ENCODE peak calls at places on chromosomes 13 and 19, in eight cellular contexts. One of them, this sample, is unnamed.

GRCh38 chr13:113962386-113962785 is 11.5 kb downstream of the C13orf46 start:
- DNase-seq in omental fat pad: no peak
- DNase-seq in lower leg skin: no peak
- DNase-seq in activated B cell treated with CpG ODN at 0.5 μM for 24 hours: no peak
- DNase-seq in choroid plexus epithelial cell: no peak
- DNase-seq in MM.1S: no peak
- DNase-seq in astrocyte of the cerebellum: no peak
- DNase-seq in cardiac muscle cell: no peak
- DNase-seq in this sample: no peak

GRCh38 chr13:107069107-107069776 is 501.3 kb upstream of the ARGLU1 start:
- DNase-seq in lower leg skin: no peak
- DNase-seq in astrocyte of the cerebellum: no peak
- DNase-seq in activated B cell treated with CpG ODN at 0.5 μM for 24 hours: no peak
- DNase-seq in choroid plexus epithelial cell: peak
- DNase-seq in MM.1S: no peak
- DNase-seq in omental fat pad: no peak
- DNase-seq in cardiac muscle cell: no peak
- DNase-seq in this sample: no peak

GRCh38 chr19:45477713-45478453 is 10.1 kb downstream of the FOSB start:
- DNase-seq in activated B cell treated with CpG ODN at 0.5 μM for 24 hours: no peak
- DNase-seq in choroid plexus epithelial cell: no peak
- DNase-seq in MM.1S: no peak
- DNase-seq in omental fat pad: no peak
- DNase-seq in cardiac muscle cell: no peak
- DNase-seq in lower leg skin: no peak
- DNase-seq in astrocyte of the cerebellum: no peak
- DNase-seq in this sample: no peak

GRCh38 chr19:38711726-38712153 is 32.5 kb downstream of the CAPN12 start:
- DNase-seq in choroid plexus epithelial cell: peak
- DNase-seq in activated B cell treated with CpG ODN at 0.5 μM for 24 hours: no peak
- DNase-seq in lower leg skin: no peak
- DNase-seq in MM.1S: no peak
- DNase-seq in omental fat pad: no peak
- DNase-seq in cardiac muscle cell: no peak
- DNase-seq in astrocyte of the cerebellum: peak
- DNase-seq in this sample: no peak

GRCh38 chr19:50312967-50313811 is 16.0 kb downstream of the KCNC3 start:
- DNase-seq in activated B cell treated with CpG ODN at 0.5 μM for 24 hours: no peak
- DNase-seq in choroid plexus epithelial cell: no peak
- DNase-seq in astrocyte of the cerebellum: no peak
- DNase-seq in MM.1S: no peak
- DNase-seq in cardiac muscle cell: no peak
- DNase-seq in omental fat pad: no peak
- DNase-seq in lower leg skin: no peak
- DNase-seq in this sample: no peak

GRCh38 chr19:58000677-58001076 is 1.9 kb downstream of the ZNF606 start:
- DNase-seq in cardiac muscle cell: no peak
- DNase-seq in astrocyte of the cerebellum: no peak
- DNase-seq in lower leg skin: no peak
- DNase-seq in choroid plexus epithelial cell: no peak
- DNase-seq in omental fat pad: no peak
- DNase-seq in activated B cell treated with CpG ODN at 0.5 μM for 24 hours: no peak
- DNase-seq in MM.1S: no peak
- DNase-seq in this sample: no peak

GRCh38 chr13:48230541-48230940 is 2.5 kb upstream of the ITM2B start:
- DNase-seq in cardiac muscle cell: no peak
- DNase-seq in choroid plexus epithelial cell: peak
- DNase-seq in omental fat pad: no peak
- DNase-seq in MM.1S: no peak
- DNase-seq in astrocyte of the cerebellum: no peak
- DNase-seq in activated B cell treated with CpG ODN at 0.5 μM for 24 hours: no peak
- DNase-seq in lower leg skin: no peak
- DNase-seq in this sample: no peak

GRCh38 chr13:40813662-40814454 is 24.4 kb downstream of the SLC25A15 start:
- DNase-seq in lower leg skin: no peak
- DNase-seq in cardiac muscle cell: peak
- DNase-seq in astrocyte of the cerebellum: no peak
- DNase-seq in choroid plexus epithelial cell: peak
- DNase-seq in omental fat pad: no peak
- DNase-seq in activated B cell treated with CpG ODN at 0.5 μM for 24 hours: no peak
- DNase-seq in MM.1S: peak
- DNase-seq in this sample: peak

GRCh38 chr19:2046046-2046907 is 4.8 kb downstream of the MKNK2 start:
- DNase-seq in choroid plexus epithelial cell: no peak
- DNase-seq in lower leg skin: no peak
- DNase-seq in astrocyte of the cerebellum: no peak
- DNase-seq in activated B cell treated with CpG ODN at 0.5 μM for 24 hours: no peak
- DNase-seq in MM.1S: no peak
- DNase-seq in cardiac muscle cell: no peak
- DNase-seq in omental fat pad: no peak
- DNase-seq in this sample: no peak

DNA sequence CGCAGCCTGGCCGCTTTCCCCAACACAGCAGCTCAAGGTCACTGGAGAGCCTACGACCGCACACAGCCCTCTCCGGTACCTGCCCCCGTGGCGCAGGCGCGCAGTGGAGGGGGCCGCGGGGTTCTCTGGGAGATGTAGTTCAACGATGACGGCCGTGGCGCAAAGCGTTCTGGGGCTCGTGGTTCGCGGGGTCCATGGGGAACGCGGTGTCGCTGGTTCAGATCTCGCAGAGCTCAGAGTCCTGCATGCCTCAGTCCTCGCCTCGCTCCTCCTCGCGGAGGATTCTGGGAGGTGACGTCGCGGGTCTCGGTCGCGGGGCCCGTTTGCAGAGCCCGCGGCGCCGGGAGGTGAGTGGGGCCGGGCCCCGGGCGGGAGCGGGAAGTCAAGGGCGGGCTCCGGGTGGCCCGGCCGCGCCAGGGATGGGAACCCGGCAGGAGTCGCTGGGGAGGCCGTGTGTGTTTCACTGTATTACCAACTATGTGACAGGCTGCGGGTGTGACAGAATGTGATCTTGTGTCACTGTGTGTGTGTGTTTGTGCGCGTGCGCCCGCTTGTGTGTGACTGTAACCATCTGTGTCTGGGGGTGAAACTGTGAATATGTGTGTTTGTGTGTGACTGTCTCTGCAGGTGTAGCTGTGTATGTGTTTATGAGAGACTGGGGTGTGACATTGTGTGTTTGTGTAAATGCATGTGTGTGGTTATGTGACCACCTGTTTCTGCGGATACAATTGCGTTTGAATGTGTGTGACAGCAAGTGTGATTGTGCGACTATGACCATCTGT is at the start of gene ZNF527:
- DNase-seq in MM.1S: peak
- DNase-seq in activated B cell treated with CpG ODN at 0.5 μM for 24 hours: peak
- DNase-seq in choroid plexus epithelial cell: peak
- DNase-seq in astrocyte of the cerebellum: peak
- DNase-seq in cardiac muscle cell: peak
- DNase-seq in lower leg skin: peak
- DNase-seq in omental fat pad: peak
- DNase-seq in this sample: peak
- TF ChIP-seq CTCF in MM.1S: peak
- TF ChIP-seq CTCF in activated B cell treated with CpG ODN at 0.5 μM for 24 hours: no peak
- TF ChIP-seq CTCF in choroid plexus epithelial cell: no peak
- TF ChIP-seq CTCF in astrocyte of the cerebellum: no peak
- TF ChIP-seq CTCF in cardiac muscle cell: peak
- TF ChIP-seq CTCF in lower leg skin: no peak
- TF ChIP-seq CTCF in omental fat pad: no peak
- TF ChIP-seq CTCF in this sample: no peak

GRCh38 chr13:108733141-108733540 is 103.7 kb downstream of the MYO16 start:
- DNase-seq in astrocyte of the cerebellum: peak
- DNase-seq in choroid plexus epithelial cell: peak
- DNase-seq in MM.1S: no peak
- DNase-seq in omental fat pad: no peak
- DNase-seq in cardiac muscle cell: no peak
- DNase-seq in lower leg skin: no peak
- DNase-seq in activated B cell treated with CpG ODN at 0.5 μM for 24 hours: no peak
- DNase-seq in this sample: no peak

DNA sequence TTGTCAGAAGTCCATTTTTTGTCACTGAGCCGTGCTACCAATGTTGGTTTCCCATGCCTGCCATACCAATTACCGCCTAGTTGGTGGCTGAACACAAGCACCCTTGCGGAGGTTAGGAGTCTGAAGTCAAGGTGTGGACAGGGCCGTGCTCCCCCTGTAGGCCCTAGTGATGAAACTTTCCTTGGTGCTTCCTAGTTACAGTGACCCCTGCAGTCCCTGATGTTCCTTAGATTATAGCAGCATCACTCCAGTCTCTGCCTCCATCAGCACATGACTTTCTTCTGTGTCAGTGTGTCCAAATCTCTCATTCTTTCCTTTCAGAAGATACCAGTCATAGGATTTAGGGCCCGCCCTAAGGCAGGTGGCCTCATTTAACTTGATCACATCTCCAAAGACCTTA is 99.0 kb downstream of the MYO16 start:
- DNase-seq in omental fat pad: no peak
- DNase-seq in activated B cell treated with CpG ODN at 0.5 μM for 24 hours: no peak
- DNase-seq in cardiac muscle cell: peak
- DNase-seq in astrocyte of the cerebellum: no peak
- DNase-seq in MM.1S: no peak
- DNase-seq in lower leg skin: no peak
- DNase-seq in choroid plexus epithelial cell: no peak
- DNase-seq in this sample: no peak
- TF ChIP-seq CTCF in omental fat pad: no peak
- TF ChIP-seq CTCF in activated B cell treated with CpG ODN at 0.5 μM for 24 hours: no peak
- TF ChIP-seq CTCF in cardiac muscle cell: no peak
- TF ChIP-seq CTCF in astrocyte of the cerebellum: no peak
- TF ChIP-seq CTCF in MM.1S: no peak
- TF ChIP-seq CTCF in lower leg skin: no peak
- TF ChIP-seq CTCF in choroid plexus epithelial cell: no peak
- TF ChIP-seq CTCF in this sample: no peak

GRCh38 chr19:10835754-10836477 is at the start of gene TMED1:
- DNase-seq in omental fat pad: peak
- DNase-seq in lower leg skin: peak
- DNase-seq in activated B cell treated with CpG ODN at 0.5 μM for 24 hours: peak
- DNase-seq in choroid plexus epithelial cell: peak
- DNase-seq in astrocyte of the cerebellum: peak
- DNase-seq in cardiac muscle cell: peak
- DNase-seq in MM.1S: peak
- DNase-seq in this sample: peak
- TF ChIP-seq CTCF in omental fat pad: no peak
- TF ChIP-seq CTCF in lower leg skin: no peak
- TF ChIP-seq CTCF in activated B cell treated with CpG ODN at 0.5 μM for 24 hours: no peak
- TF ChIP-seq CTCF in choroid plexus epithelial cell: peak
- TF ChIP-seq CTCF in astrocyte of the cerebellum: no peak
- TF ChIP-seq CTCF in cardiac muscle cell: peak
- TF ChIP-seq CTCF in MM.1S: no peak
- TF ChIP-seq CTCF in this sample: no peak

DNA sequence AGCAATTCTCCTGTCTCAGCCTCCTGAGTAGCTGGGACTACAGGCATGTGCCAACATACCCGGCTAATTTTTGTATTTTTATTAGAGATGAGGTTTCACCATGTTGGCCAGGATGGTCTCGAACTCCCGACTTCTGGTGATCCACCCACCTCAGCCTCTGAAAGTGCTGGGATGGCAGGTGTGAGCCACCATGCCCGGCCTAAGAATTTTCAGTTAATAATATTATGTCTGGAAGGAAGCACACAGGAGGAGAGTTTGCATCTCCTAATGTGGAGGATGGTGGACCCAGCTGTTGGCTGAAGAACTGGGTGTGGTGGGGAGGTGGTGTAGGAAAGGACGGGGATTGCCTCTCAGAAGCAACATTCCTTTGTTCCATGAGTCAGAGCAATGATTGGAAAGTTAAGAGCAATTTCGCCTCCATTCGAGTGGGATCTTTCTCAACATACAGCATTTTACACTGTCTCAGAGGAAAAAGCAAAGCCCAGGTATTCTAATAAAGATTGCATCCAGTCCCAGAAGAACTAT is 11.9 kb downstream of the PDCD2L start:
- DNase-seq in MM.1S: no peak
- DNase-seq in choroid plexus epithelial cell: peak
- DNase-seq in activated B cell treated with CpG ODN at 0.5 μM for 24 hours: no peak
- DNase-seq in astrocyte of the cerebellum: no peak
- DNase-seq in omental fat pad: no peak
- DNase-seq in cardiac muscle cell: no peak
- DNase-seq in lower leg skin: no peak
- DNase-seq in this sample: no peak
- TF ChIP-seq CTCF in MM.1S: no peak
- TF ChIP-seq CTCF in choroid plexus epithelial cell: no peak
- TF ChIP-seq CTCF in activated B cell treated with CpG ODN at 0.5 μM for 24 hours: no peak
- TF ChIP-seq CTCF in astrocyte of the cerebellum: no peak
- TF ChIP-seq CTCF in omental fat pad: no peak
- TF ChIP-seq CTCF in cardiac muscle cell: no peak
- TF ChIP-seq CTCF in lower leg skin: no peak
- TF ChIP-seq CTCF in this sample: no peak

GRCh38 chr19:5681446-5682292 is 842 bp downstream of the HSD11B1L start:
- DNase-seq in MM.1S: peak
- DNase-seq in choroid plexus epithelial cell: no peak
- DNase-seq in omental fat pad: no peak
- DNase-seq in activated B cell treated with CpG ODN at 0.5 μM for 24 hours: no peak
- DNase-seq in astrocyte of the cerebellum: no peak
- DNase-seq in lower leg skin: no peak
- DNase-seq in cardiac muscle cell: no peak
- DNase-seq in this sample: no peak

GRCh38 chr19:5679289-5680082 is 830 bp downstream of the MICOS13 start:
- DNase-seq in activated B cell treated with CpG ODN at 0.5 μM for 24 hours: no peak
- DNase-seq in choroid plexus epithelial cell: no peak
- DNase-seq in omental fat pad: no peak
- DNase-seq in MM.1S: peak
- DNase-seq in lower leg skin: no peak
- DNase-seq in astrocyte of the cerebellum: no peak
- DNase-seq in cardiac muscle cell: no peak
- DNase-seq in this sample: peak

GRCh38 chr19:5680083-5680436 is 256 bp downstream of the MICOS13 start:
- DNase-seq in MM.1S: no peak
- DNase-seq in omental fat pad: no peak
- DNase-seq in astrocyte of the cerebellum: no peak
- DNase-seq in choroid plexus epithelial cell: peak
- DNase-seq in lower leg skin: no peak
- DNase-seq in activated B cell treated with CpG ODN at 0.5 μM for 24 hours: no peak
- DNase-seq in cardiac muscle cell: peak
- DNase-seq in this sample: peak

GRCh38 chr19:5682293-5682592 is 1.4 kb downstream of the HSD11B1L start:
- DNase-seq in cardiac muscle cell: no peak
- DNase-seq in MM.1S: peak
- DNase-seq in activated B cell treated with CpG ODN at 0.5 μM for 24 hours: no peak
- DNase-seq in choroid plexus epithelial cell: no peak
- DNase-seq in lower leg skin: no peak
- DNase-seq in omental fat pad: no peak
- DNase-seq in astrocyte of the cerebellum: no peak
- DNase-seq in this sample: no peak

GRCh38 chr19:5680437-5681368 is at the start of the genes HSD11B1L and MICOS13:
- DNase-seq in activated B cell treated with CpG ODN at 0.5 μM for 24 hours: peak
- DNase-seq in MM.1S: peak
- DNase-seq in cardiac muscle cell: peak
- DNase-seq in lower leg skin: peak
- DNase-seq in choroid plexus epithelial cell: peak
- DNase-seq in omental fat pad: peak
- DNase-seq in astrocyte of the cerebellum: peak
- DNase-seq in this sample: peak
- TF ChIP-seq CTCF in activated B cell treated with CpG ODN at 0.5 μM for 24 hours: no peak
- TF ChIP-seq CTCF in MM.1S: no peak
- TF ChIP-seq CTCF in cardiac muscle cell: no peak
- TF ChIP-seq CTCF in lower leg skin: no peak
- TF ChIP-seq CTCF in choroid plexus epithelial cell: no peak
- TF ChIP-seq CTCF in omental fat pad: no peak
- TF ChIP-seq CTCF in astrocyte of the cerebellum: no peak
- TF ChIP-seq CTCF in this sample: no peak